ENCODE peak calls at places on chromosomes 7 and 10, in four cellular contexts. T is CD4-positive, alpha-beta memory T cell; Q is prostate gland; I is CD8-positive, alpha-beta memory T cell. P is an unnamed sample. For H3K9me3, the result is how much of the 10 kb centered on the place peaks cover.

GRCh38 chr7:140810830-140811556 is 113.7 kb downstream of the BRAF start:
- DNase-seq in T (peak), Q (peak), I (peak), P (peak)

GRCh38 chr7:135672560-135673359 is 10.4 kb downstream of the STMP1 start:
- DNase-seq in T (peak), Q (peak), I (no peak), P (no peak)

GRCh38 chr10:97574374-97575100 is 2.0 kb downstream of the ANKRD2 start:
- DNase-seq in T (no peak), Q (peak), I (no peak), P (no peak)

GRCh38 chr10:128897414-128897928 is 569.6 kb upstream of the MGMT start:
- DNase-seq in T (no peak), Q (no peak), I (no peak), P (no peak)

GRCh38 chr10:53808677-53809076 is 992.4 kb downstream of the PCDH15 start:
- DNase-seq in T (no peak), Q (no peak), I (no peak), P (no peak)

GRCh38 chr7:1635401-1635800 is 34.7 kb upstream of the ELFN1 start:
- DNase-seq in T (no peak), Q (no peak), I (no peak), P (no peak)

GRCh38 chr7:27950123-27950522 is 210.2 kb downstream of the TAX1BP1 start:
- DNase-seq in T (no peak), Q (no peak), I (no peak), P (no peak)

GRCh38 chr10:8055420-8056349 is 1.2 kb downstream of the GATA3 start:
- DNase-seq in T (peak), Q (no peak), I (no peak), P (no peak)

GRCh38 chr7:102261451-102261850 is 25.2 kb upstream of the SH2B2 start:
- DNase-seq in T (no peak), Q (no peak), I (no peak), P (no peak)

GRCh38 chr10:127157506-127158205 is 38.7 kb downstream of the INSYN2A start:
- DNase-seq in T (no peak), Q (no peak), I (no peak), P (no peak)

GRCh38 chr10:86967481-86967941 is 771 bp upstream of the ADIRF start:
- DNase-seq in T (no peak), Q (no peak), I (no peak), P (no peak)

GRCh38 chr7:44163591-44163990 is 22.5 kb upstream of the MYL7 start:
- DNase-seq in T (no peak), Q (no peak), I (no peak), P (no peak)

GRCh38 chr10:53458007-53458406 is 685.4 kb upstream of the MBL2 start:
- DNase-seq in T (no peak), Q (no peak), I (no peak), P (no peak)

GRCh38 chr7:40808409-40808942 is 673.7 kb downstream of the SUGCT start:
- DNase-seq in T (no peak), Q (no peak), I (no peak), P (no peak)

GRCh38 chr7:104106106-104106505 is 101.7 kb downstream of the ORC5 start:
- DNase-seq in T (no peak), Q (no peak), I (no peak), P (no peak)

GRCh38 chr10:119113805-119114732 is 10.2 kb downstream of the DENND10 start:
- DNase-seq in T (no peak), Q (no peak), I (no peak), P (no peak)

GRCh38 chr7:4849390-4849789 is 12.4 kb downstream of the PAPOLB start:
- DNase-seq in T (no peak), Q (peak), I (no peak), P (peak)

GRCh38 chr7:123784263-123784662 is 35.5 kb upstream of the WASL start:
- DNase-seq in T (no peak), Q (no peak), I (no peak), P (no peak)

GRCh38 chr10:71378341-71379117 is 18.2 kb upstream of the CDH23 start:
- DNase-seq in T (no peak), Q (no peak), I (no peak), P (no peak)

GRCh38 chr10:784377-784758 is 94.9 kb upstream of the DIP2C start:
- DNase-seq in T (no peak), Q (no peak), I (no peak), P (no peak)

GRCh38 chr7:36207451-36208291 is 54.6 kb downstream of the EEPD1 start:
- DNase-seq in T (peak), Q (no peak), I (peak), P (no peak)

GRCh38 chr10:121436281-121436629 is 162.0 kb downstream of the FGFR2 start:
- DNase-seq in T (no peak), Q (no peak), I (no peak), P (no peak)
- H3K4me3 ChIP-seq in T (no peak), Q (no peak), I (no peak), P (no peak)

GRCh38 chr7:157645539-157645938 is 308.7 kb downstream of the DNAJB6 start:
- DNase-seq in T (no peak), Q (no peak), I (no peak), P (no peak)
- H3K9me3 ChIP-seq in T (under half), Q (under half), I (under half), P (under half)

GRCh38 chr10:110459600-110459999 is 38.1 kb upstream of the DUSP5 start:
- DNase-seq in T (no peak), Q (no peak), I (no peak), P (no peak)
- H3K4me3 ChIP-seq in T (no peak), Q (no peak), I (no peak), P (no peak)

DNA sequence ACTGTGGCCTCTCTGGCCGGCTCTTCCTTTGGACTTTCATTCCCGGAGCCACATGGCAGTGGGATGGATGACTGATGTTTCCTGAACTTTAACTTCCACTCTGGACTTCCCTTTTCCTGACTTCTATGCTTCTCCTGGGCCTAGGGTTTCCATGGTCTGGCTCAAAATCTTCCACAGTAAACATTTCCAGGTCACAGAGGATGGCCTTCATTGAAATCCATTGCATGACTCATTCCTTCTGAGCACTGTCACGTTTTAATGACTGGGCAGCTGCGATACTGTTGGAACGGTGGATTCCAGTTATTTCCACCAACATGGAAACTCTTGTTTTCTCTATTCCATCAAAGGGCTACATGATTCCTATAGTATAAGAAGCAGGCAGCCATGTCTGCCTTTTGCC is 24.4 kb upstream of the ZNF273 start:
- DNase-seq in T (no peak), Q (no peak), I (no peak), P (no peak)
- H3K9me3 ChIP-seq in T (under half), Q (under half), I (under half), P (under half)

GRCh38 chr10:17616403-17617030 is 657 bp downstream of the HACD1 start:
- DNase-seq in T (peak), Q (peak), I (no peak), P (peak)

GRCh38 chr10:17622061-17622460 is 4.9 kb upstream of the HACD1 start:
- DNase-seq in T (no peak), Q (no peak), I (no peak), P (no peak)

GRCh38 chr10:17617031-17617911 is at the start of gene HACD1:
- DNase-seq in T (peak), Q (peak), I (peak), P (peak)
- H3K4me3 ChIP-seq in T (peak), Q (peak), I (peak), P (peak)

DNA sequence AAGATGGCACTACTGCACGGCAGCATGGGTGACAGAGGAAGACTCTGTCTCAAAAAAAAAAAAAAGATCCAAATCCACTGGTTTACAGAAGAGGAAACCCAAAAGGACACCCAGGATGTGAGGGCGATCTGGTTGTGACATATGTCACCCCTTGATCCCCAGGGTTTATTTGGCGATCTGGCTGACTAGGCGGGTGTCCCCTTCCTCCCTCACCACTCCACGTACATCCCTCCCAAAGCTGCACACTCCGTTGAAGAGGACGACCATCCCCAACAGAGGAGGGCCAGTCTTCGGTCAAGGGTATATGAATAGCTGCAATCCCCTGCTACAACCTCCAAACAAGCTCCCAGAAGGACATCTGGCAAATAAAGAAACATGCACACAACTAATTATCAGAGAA is 111.6 kb downstream of the HTR5A start:
- DNase-seq in T (no peak), Q (no peak), I (no peak), P (no peak)
- H3K9me3 ChIP-seq in T (under half), Q (under half), I (under half), P (under half)

GRCh38 chr7:154953006-154953684 is 49.8 kb downstream of the PAXIP1 start:
- DNase-seq in T (peak), Q (no peak), I (peak), P (peak)

GRCh38 chr7:154947604-154948003 is 55.3 kb downstream of the PAXIP1 start:
- DNase-seq in T (no peak), Q (no peak), I (no peak), P (no peak)

GRCh38 chr7:154946166-154946565 is 56.8 kb downstream of the PAXIP1 start:
- DNase-seq in T (no peak), Q (no peak), I (no peak), P (no peak)

DNA sequence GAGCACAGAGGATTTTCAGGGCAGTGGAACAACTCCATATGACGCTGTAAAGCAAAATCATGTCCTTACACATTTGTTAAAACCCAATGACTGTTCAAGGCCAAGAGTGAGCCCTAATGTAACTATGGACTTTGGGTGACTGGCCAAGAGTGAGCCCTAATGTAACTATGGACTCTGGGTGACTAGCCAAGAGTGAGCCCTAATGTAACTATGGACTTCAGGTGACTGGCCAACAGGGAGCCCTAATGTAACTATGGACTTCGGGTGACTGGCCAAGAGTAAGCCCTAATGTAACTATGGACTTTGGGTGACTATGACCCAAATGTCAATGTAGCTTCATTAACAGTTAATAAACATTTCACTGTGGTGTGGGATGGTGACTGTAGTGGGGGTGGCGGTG is 51.9 kb downstream of the PAXIP1 start:
- DNase-seq in T (no peak), Q (no peak), I (no peak), P (no peak)
- H3K4me3 ChIP-seq in T (no peak), Q (no peak), I (no peak), P (no peak)

GRCh38 chr10:38174341-38174740 is 80.2 kb downstream of the ZNF37A start:
- DNase-seq in T (no peak), Q (no peak), I (no peak), P (no peak)
- H3K9me3 ChIP-seq in T (under half), Q (under half), I (under half), P (under half)

P was measured in CD4-positive, CD25-positive, alpha-beta regulatory T cell.